ENCODE peak calls at places on chromosomes 11 and 22, in four cellular contexts. R, O, L and A are unnamed samples.
A peak's percentile ranks its signal among the peaks of the same experiment; 100 is the strongest.

GRCh38 chr11:78268516-78269410 is 80.0 kb downstream of the USP35 start:
- DNase-seq in O (no peak), L (no peak), R (no peak), A (no peak)

GRCh38 chr22:41140365-41140957 is 48.1 kb downstream of the EP300 start:
- DNase-seq in R (no peak), O (no peak), L (no peak), A (no peak)

GRCh38 chr11:5204787-5205186 is 4.3 kb upstream of the OR51V1 start:
- DNase-seq in R (no peak), L (no peak), O (no peak), A (no peak)

GRCh38 chr22:44188316-44188715 is 7.6 kb downstream of the PARVG start:
- DNase-seq in L (no peak), R (no peak), O (no peak), A (no peak)

GRCh38 chr22:37544955-37545702 is 15.2 kb upstream of the CDC42EP1 start:
- DNase-seq in L (peak; percentile 38), O (no peak), R (no peak), A (no peak)

GRCh38 chr11:130719516-130719915 is 196.8 kb downstream of the SNX19 start:
- DNase-seq in O (no peak), L (no peak), R (no peak), A (no peak)

GRCh38 chr11:729492-730074 is 17.7 kb upstream of the TALDO1 start:
- DNase-seq in R (peak; percentile 77), L (no peak), O (no peak), A (no peak)

GRCh38 chr22:24819941-24820461 is 14.0 kb downstream of the SGSM1 start:
- DNase-seq in O (no peak), L (no peak), R (no peak), A (no peak)

GRCh38 chr11:134289167-134289566 is 13.0 kb downstream of the GLB1L3 start:
- DNase-seq in R (no peak), L (no peak), O (no peak), A (no peak)

GRCh38 chr22:40346178-40347064 is at the start of gene ADSL:
- DNase-seq in O (peak; percentile 77), L (peak; percentile 85), R (peak; percentile 97), A (peak; percentile 73)

GRCh38 chr22:32473388-32473952 is 1.1 kb upstream of the FBXO7 start:
- DNase-seq in R (no peak), O (peak; percentile 11), L (peak; percentile 64), A (peak; percentile 21)

DNA sequence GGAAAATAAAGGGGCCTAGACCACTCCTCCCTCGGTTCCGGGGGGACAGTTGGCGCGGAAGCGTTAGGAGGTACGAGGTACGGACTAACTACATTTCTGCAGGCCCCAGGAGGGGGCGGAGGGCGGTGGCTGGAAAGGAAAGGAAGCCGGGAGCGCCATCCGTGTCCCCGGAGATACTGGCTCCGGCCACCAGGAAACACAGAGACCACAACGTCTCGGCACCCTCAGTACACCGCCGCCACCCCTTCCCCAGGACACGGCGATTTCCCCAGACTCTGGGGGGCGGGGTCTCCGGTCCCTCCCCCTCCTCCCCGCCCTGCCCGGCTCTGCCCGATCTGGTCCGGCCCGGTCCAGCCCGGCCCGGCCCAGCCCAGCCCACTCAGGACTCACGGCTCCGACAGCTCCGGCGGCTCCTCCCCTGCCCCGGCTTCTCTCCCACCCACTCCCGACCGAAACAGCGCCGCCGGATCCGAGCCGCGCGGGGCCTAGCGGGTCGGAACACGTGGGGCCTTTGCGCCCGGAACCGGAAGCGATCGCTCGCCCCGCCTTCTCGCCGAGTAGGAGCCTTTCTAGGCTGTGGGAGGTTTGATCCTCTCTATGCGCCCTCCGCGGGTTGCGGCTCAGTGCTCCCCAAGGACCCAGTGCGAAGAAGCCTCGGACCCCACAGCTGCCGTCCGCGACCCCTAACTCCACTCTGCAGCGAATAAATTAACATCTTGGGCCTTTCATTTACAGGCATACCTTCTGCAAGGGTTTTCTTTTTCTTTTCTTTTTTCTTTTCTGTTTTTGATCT is at the start of gene ZNF202:
- DNase-seq in R (peak; percentile 97), L (peak; percentile 88), O (peak; percentile 86), A (peak; percentile 86)
- H3K9me3 ChIP-seq in R (no peaks in the 10 kb centered on the region), L (no peaks in the 10 kb centered on the region), O (no peaks in the 10 kb centered on the region), A (no peaks in the 10 kb centered on the region)

DNA sequence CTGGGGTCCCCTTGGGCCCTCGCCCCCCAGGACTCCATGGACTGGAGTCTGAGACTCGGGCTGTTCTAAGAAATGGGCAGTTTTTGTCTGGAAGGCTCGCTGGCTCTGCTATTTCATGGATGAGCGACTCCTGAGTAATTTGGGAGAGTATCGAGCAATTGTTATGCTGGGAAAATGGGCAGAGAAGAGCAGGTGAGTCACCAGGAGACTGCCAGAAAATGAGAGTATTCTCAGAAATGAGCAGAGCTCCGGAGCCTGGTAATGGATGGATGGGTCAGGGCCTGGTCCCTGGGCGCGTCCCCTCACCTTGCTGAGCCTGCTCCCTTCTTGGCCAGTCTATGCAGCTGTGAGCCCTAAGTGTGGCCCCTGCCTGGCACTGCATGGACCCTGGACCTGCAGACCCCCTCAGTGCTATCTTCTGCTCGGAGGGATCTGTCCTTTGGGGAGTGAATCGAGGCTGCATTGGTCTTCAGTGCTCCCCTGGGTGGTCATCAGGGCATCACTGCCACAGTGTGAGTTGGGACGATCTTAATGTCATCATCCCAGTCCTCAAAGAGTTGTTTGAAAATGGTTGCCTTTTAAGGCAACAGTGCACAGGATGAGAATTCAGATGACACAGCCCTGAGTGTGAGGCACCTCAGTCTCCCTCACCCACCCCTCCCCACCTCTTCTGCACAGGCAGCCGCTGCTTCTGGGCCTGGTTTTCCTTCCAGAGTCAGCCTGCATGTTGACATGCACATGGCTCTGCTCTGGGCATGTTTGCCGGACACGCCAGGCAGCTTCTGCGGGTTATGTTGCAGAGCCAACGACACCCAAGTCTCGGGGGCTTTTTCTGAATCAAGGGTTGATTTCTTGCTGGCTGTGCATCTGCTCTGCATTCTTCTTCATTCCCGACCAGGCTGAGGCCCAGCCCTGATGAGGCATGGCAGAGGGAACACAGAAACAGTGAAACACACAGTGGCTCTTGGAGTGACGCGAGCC is 519.0 kb downstream of the TBC1D22A start:
- DNase-seq in L (no peak), O (no peak), R (no peak), A (no peak)
- H3K9me3 ChIP-seq in L (no peaks in the 10 kb centered on the region), O (no peaks in the 10 kb centered on the region), R (no peaks in the 10 kb centered on the region), A (no peaks in the 10 kb centered on the region)

GRCh38 chr22:46179748-46180147 is 29.4 kb downstream of the PPARA start:
- DNase-seq in R (no peak), L (no peak), O (no peak), A (no peak)
- H3K9me3 ChIP-seq in R (peaks cover 33% of the 10 kb centered on the region), L (no peaks in the 10 kb centered on the region), O (peaks cover 12% of the 10 kb centered on the region), A (peaks cover 4% of the 10 kb centered on the region)

DNA sequence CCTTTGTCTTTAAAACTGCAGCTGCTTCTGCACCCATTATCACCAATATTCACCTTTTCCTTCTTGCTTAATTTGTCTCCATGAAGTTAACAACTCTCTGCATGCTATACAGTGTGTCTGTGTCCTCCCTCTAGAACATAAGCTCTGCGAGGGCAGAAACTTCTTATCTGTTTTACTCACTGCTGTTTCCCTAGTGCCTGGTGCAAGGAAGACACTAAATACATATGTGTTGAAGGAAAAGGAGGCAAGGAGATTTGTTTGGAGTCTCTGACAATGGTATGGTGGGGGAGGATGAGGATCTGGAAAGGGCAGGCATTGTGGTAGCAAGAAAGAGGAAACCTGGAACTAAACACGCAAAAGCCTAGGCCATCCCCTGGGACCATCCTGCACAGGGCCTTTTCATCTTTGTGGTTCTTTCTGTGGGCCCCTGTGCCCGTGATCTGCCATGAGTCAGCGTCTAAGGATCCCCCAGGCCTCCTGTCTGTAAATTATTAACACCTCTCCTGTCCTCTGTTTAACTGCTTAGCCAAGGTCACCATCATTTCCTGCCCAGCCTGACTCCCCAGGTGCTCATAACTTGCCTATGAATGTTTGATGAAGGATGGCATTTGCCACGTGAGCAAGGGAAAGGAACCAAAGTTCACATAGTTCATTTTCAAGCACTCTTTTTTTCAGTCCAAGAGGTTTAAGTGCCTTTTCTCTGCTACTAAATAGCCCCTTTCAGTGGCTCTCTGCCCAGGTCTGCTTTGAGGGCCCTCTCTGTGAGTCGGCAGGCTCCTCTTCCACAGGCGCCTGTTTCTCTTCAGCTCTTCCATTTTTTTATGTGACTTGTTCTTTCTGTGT is 131.1 kb downstream of the RASSF10 start:
- DNase-seq in R (peak; percentile 61), L (no peak), O (no peak), A (no peak)
- H3K9me3 ChIP-seq in R (no peaks in the 10 kb centered on the region), L (no peaks in the 10 kb centered on the region), O (no peaks in the 10 kb centered on the region), A (no peaks in the 10 kb centered on the region)

DNA sequence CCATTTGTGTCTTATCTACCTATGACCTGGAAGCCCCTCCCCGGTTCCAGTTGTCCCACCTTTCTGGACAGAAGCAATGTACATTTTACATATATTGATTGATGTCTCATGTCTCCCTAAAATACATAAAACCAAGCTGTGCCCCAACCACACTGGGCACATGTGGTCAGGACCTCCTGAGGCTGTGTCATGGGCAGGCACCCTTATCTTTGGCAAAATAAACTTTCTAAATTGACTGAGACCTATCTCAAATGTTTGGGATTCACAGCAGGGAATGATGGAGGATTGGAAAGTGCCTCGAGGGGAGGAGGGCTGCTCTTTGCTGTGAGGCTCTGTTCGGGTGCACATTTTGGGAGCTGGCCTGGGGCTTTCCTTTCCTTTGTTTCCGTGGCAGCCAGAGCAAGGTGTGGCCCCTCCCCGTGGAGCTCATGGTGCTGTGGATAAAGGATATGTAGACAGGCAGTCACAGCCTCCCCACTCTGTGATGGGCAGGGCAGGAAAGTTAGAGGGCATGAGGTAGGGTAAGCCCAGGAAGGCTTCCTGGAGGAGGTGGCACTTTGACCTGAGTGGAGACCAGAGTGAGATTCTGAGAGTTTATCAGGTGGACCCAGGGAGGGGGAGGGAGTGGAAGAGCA is 615.6 kb downstream of the TBC1D22A start:
- DNase-seq in L (no peak), O (no peak), R (no peak), A (no peak)
- H3K9me3 ChIP-seq in L (no peaks in the 10 kb centered on the region), O (no peaks in the 10 kb centered on the region), R (no peaks in the 10 kb centered on the region), A (no peaks in the 10 kb centered on the region)

GRCh38 chr11:22991196-22991595 is 130.9 kb upstream of the CCDC179 start:
- DNase-seq in O (no peak), L (no peak), R (no peak), A (no peak)
- H3K9me3 ChIP-seq in O (peaks cover 9% of the 10 kb centered on the region), L (no peaks in the 10 kb centered on the region), R (peaks cover 48% of the 10 kb centered on the region), A (no peaks in the 10 kb centered on the region)

GRCh38 chr11:60363542-60364525 is 14.5 kb upstream of the MS4A7 start:
- DNase-seq in R (no peak), L (peak; percentile 28), O (peak; percentile 28), A (peak; percentile 18)
- H3K9me3 ChIP-seq in R (peaks cover 14% of the 10 kb centered on the region), L (no peaks in the 10 kb centered on the region), O (no peaks in the 10 kb centered on the region), A (no peaks in the 10 kb centered on the region)

GRCh38 chr11:54979375-54979774 is 272.7 kb downstream of the OR4A5 start:
- DNase-seq in L (no peak), R (no peak), O (no peak), A (no peak)
- H3K9me3 ChIP-seq in L (no peaks in the 10 kb centered on the region), R (peaks cover 100% of the 10 kb centered on the region), O (peaks cover 14% of the 10 kb centered on the region), A (no peaks in the 10 kb centered on the region)

GRCh38 chr22:49621601-49622210 is 206.0 kb downstream of the BRD1 start:
- DNase-seq in O (no peak), R (peak; percentile 75), L (no peak), A (no peak)

GRCh38 chr22:49623715-49624114 is 204.0 kb downstream of the BRD1 start:
- DNase-seq in O (no peak), L (no peak), R (peak; percentile 43), A (no peak)

GRCh38 chr22:49622241-49623105 is 205.2 kb downstream of the BRD1 start:
- DNase-seq in R (peak; percentile 62), O (no peak), L (no peak), A (no peak)

GRCh38 chr22:49624421-49625177 is 203.1 kb downstream of the BRD1 start:
- DNase-seq in R (peak; percentile 62), L (no peak), O (no peak), A (no peak)

DNA sequence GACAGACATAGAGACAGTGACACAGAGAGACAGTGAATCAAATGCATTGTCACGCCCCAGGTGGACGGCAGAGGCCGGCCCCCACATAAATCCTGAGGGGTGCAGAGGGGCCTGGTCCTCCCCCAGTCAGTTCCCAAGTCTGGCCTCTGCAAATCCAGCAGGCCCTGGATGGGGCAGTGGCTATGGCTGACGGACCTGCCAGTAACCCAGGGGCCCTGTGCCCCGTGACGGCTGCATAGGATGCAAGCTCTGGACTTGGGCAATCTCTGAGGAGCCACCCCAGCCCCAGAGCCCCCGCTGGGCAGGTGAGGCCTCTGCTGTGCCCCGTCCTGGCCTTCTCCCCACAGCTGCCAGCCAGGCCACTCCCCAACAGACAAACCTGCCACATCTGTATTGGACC is 204.5 kb downstream of the BRD1 start:
- DNase-seq in L (no peak), O (no peak), R (peak; percentile 68), A (no peak)
- H3K9me3 ChIP-seq in L (no peaks in the 10 kb centered on the region), O (no peaks in the 10 kb centered on the region), R (no peaks in the 10 kb centered on the region), A (no peaks in the 10 kb centered on the region)